ENCODE peak calls at places on chromosomes 7 and 10, in seven cellular contexts. One of them, this sample, is unnamed.

GRCh38 chr7:104982773-104983619 is 31.0 kb upstream of the KMT2E start:
- DNase-seq in neural crest cell: no peak
- DNase-seq in activated T-helper 9 cell treated with anti-CD3 and anti-CD28 coated beads, Interleukin-2, amount 50 U/mL, for 16 hours: no peak
- DNase-seq in renal cortical epithelial cell: no peak
- DNase-seq in spleen: no peak
- DNase-seq in NAMALWA: peak
- DNase-seq in C1 segment of cervical spinal cord: peak
- DNase-seq in this sample: no peak

GRCh38 chr10:127012769-127013152 is 107.5 kb downstream of the DOCK1 start:
- DNase-seq in neural crest cell: no peak
- DNase-seq in activated T-helper 9 cell treated with anti-CD3 and anti-CD28 coated beads, Interleukin-2, amount 50 U/mL, for 16 hours: no peak
- DNase-seq in renal cortical epithelial cell: peak
- DNase-seq in spleen: no peak
- DNase-seq in NAMALWA: no peak
- DNase-seq in C1 segment of cervical spinal cord: peak
- DNase-seq in this sample: no peak

GRCh38 chr7:4849390-4849789 is 12.4 kb downstream of the PAPOLB start:
- DNase-seq in neural crest cell: peak
- DNase-seq in activated T-helper 9 cell treated with anti-CD3 and anti-CD28 coated beads, Interleukin-2, amount 50 U/mL, for 16 hours: no peak
- DNase-seq in renal cortical epithelial cell: peak
- DNase-seq in spleen: no peak
- DNase-seq in NAMALWA: peak
- DNase-seq in C1 segment of cervical spinal cord: no peak
- DNase-seq in this sample: peak

GRCh38 chr7:16644987-16645592 is 464 bp downstream of the ANKMY2 start:
- DNase-seq in neural crest cell: peak
- DNase-seq in activated T-helper 9 cell treated with anti-CD3 and anti-CD28 coated beads, Interleukin-2, amount 50 U/mL, for 16 hours: no peak
- DNase-seq in renal cortical epithelial cell: no peak
- DNase-seq in spleen: peak
- DNase-seq in NAMALWA: no peak
- DNase-seq in C1 segment of cervical spinal cord: peak
- DNase-seq in this sample: peak

GRCh38 chr10:49408437-49409306 is 12.8 kb upstream of the DRGX start:
- DNase-seq in neural crest cell: no peak
- DNase-seq in activated T-helper 9 cell treated with anti-CD3 and anti-CD28 coated beads, Interleukin-2, amount 50 U/mL, for 16 hours: no peak
- DNase-seq in renal cortical epithelial cell: no peak
- DNase-seq in spleen: no peak
- DNase-seq in NAMALWA: peak
- DNase-seq in C1 segment of cervical spinal cord: no peak
- DNase-seq in this sample: peak

GRCh38 chr10:103452714-103453230 is 602 bp upstream of the CALHM2 start:
- DNase-seq in neural crest cell: no peak
- DNase-seq in activated T-helper 9 cell treated with anti-CD3 and anti-CD28 coated beads, Interleukin-2, amount 50 U/mL, for 16 hours: no peak
- DNase-seq in renal cortical epithelial cell: no peak
- DNase-seq in spleen: no peak
- DNase-seq in NAMALWA: no peak
- DNase-seq in C1 segment of cervical spinal cord: no peak
- DNase-seq in this sample: no peak

GRCh38 chr10:29239569-29240472 is 49.0 kb upstream of the LYZL1 start:
- DNase-seq in neural crest cell: no peak
- DNase-seq in activated T-helper 9 cell treated with anti-CD3 and anti-CD28 coated beads, Interleukin-2, amount 50 U/mL, for 16 hours: no peak
- DNase-seq in renal cortical epithelial cell: peak
- DNase-seq in spleen: no peak
- DNase-seq in NAMALWA: peak
- DNase-seq in C1 segment of cervical spinal cord: no peak
- DNase-seq in this sample: peak

GRCh38 chr7:155835446-155836215 is 23.4 kb upstream of the SHH start:
- DNase-seq in neural crest cell: no peak
- DNase-seq in activated T-helper 9 cell treated with anti-CD3 and anti-CD28 coated beads, Interleukin-2, amount 50 U/mL, for 16 hours: no peak
- DNase-seq in renal cortical epithelial cell: no peak
- DNase-seq in spleen: peak
- DNase-seq in NAMALWA: no peak
- DNase-seq in C1 segment of cervical spinal cord: no peak
- DNase-seq in this sample: no peak

GRCh38 chr10:6114758-6115410 is 26.1 kb downstream of the RBM17 start:
- DNase-seq in neural crest cell: no peak
- DNase-seq in activated T-helper 9 cell treated with anti-CD3 and anti-CD28 coated beads, Interleukin-2, amount 50 U/mL, for 16 hours: no peak
- DNase-seq in renal cortical epithelial cell: peak
- DNase-seq in spleen: no peak
- DNase-seq in NAMALWA: no peak
- DNase-seq in C1 segment of cervical spinal cord: peak
- DNase-seq in this sample: no peak

GRCh38 chr10:84478155-84478554 is 149.8 kb downstream of the CCSER2 start:
- DNase-seq in neural crest cell: no peak
- DNase-seq in activated T-helper 9 cell treated with anti-CD3 and anti-CD28 coated beads, Interleukin-2, amount 50 U/mL, for 16 hours: no peak
- DNase-seq in renal cortical epithelial cell: peak
- DNase-seq in spleen: no peak
- DNase-seq in NAMALWA: no peak
- DNase-seq in C1 segment of cervical spinal cord: no peak
- DNase-seq in this sample: no peak

GRCh38 chr7:44087914-44088838 is 5.8 kb upstream of the POLM start:
- DNase-seq in neural crest cell: no peak
- DNase-seq in activated T-helper 9 cell treated with anti-CD3 and anti-CD28 coated beads, Interleukin-2, amount 50 U/mL, for 16 hours: no peak
- DNase-seq in renal cortical epithelial cell: peak
- DNase-seq in spleen: peak
- DNase-seq in NAMALWA: no peak
- DNase-seq in C1 segment of cervical spinal cord: peak
- DNase-seq in this sample: no peak

GRCh38 chr7:114985316-114985715 is 63.4 kb downstream of the MDFIC start:
- DNase-seq in neural crest cell: no peak
- DNase-seq in activated T-helper 9 cell treated with anti-CD3 and anti-CD28 coated beads, Interleukin-2, amount 50 U/mL, for 16 hours: no peak
- DNase-seq in renal cortical epithelial cell: no peak
- DNase-seq in spleen: no peak
- DNase-seq in NAMALWA: no peak
- DNase-seq in C1 segment of cervical spinal cord: no peak
- DNase-seq in this sample: no peak

GRCh38 chr7:102912742-102913141 is at the start of gene LRRC17:
- DNase-seq in neural crest cell: peak
- DNase-seq in activated T-helper 9 cell treated with anti-CD3 and anti-CD28 coated beads, Interleukin-2, amount 50 U/mL, for 16 hours: no peak
- DNase-seq in renal cortical epithelial cell: peak
- DNase-seq in spleen: no peak
- DNase-seq in NAMALWA: no peak
- DNase-seq in C1 segment of cervical spinal cord: no peak
- DNase-seq in this sample: no peak

GRCh38 chr10:88288621-88289059 is 294.5 kb downstream of the RNLS start:
- DNase-seq in neural crest cell: no peak
- DNase-seq in activated T-helper 9 cell treated with anti-CD3 and anti-CD28 coated beads, Interleukin-2, amount 50 U/mL, for 16 hours: no peak
- DNase-seq in renal cortical epithelial cell: peak
- DNase-seq in spleen: no peak
- DNase-seq in NAMALWA: no peak
- DNase-seq in C1 segment of cervical spinal cord: no peak
- DNase-seq in this sample: no peak

This sample was measured in K562.